ENCODE peak calls at places on chromosomes 2 and 18, in six cellular contexts. C, M, X, R, K and N are unnamed samples.

GRCh38 chr2:190582761-190583506 is 48.4 kb upstream of the NEMP2 start:
- DNase-seq in C (no peak), M (no peak), X (no peak), R (no peak), K (no peak), N (no peak)

GRCh38 chr2:98726172-98726725 is 4.7 kb downstream of the MGAT4A start:
- DNase-seq in C (no peak), M (no peak), X (no peak), R (no peak), K (no peak), N (no peak)

GRCh38 chr2:1614564-1614963 is 129.8 kb downstream of the PXDN start:
- DNase-seq in C (no peak), M (peak), X (no peak), R (no peak), K (no peak), N (no peak)

GRCh38 chr2:160387558-160388262 is 105.9 kb downstream of the RBMS1 start:
- DNase-seq in C (no peak), M (no peak), X (peak), R (no peak), K (no peak), N (no peak)

GRCh38 chr2:233801357-233802131 is 23.4 kb downstream of the MROH2A start:
- DNase-seq in C (no peak), M (no peak), X (peak), R (no peak), K (peak), N (peak)

GRCh38 chr18:31942301-31942998 is 478 bp downstream of the TRAPPC8 start:
- DNase-seq in C (peak), M (no peak), X (no peak), R (no peak), K (peak), N (no peak)

GRCh38 chr18:46756559-46757201 is at the start of gene ST8SIA5:
- DNase-seq in C (peak), M (no peak), X (no peak), R (peak), K (no peak), N (no peak)

GRCh38 chr18:35671952-35672603 is 90.5 kb downstream of the GALNT1 start:
- DNase-seq in C (no peak), M (no peak), X (peak), R (no peak), K (no peak), N (no peak)